ENCODE peak calls at places on chromosomes 3 and 15, in nine cellular contexts. One of them, this sample, is unnamed.

GRCh38 chr3:129606522-129607390 is at the start of gene PLXND1:
- DNase-seq in CD8-positive, alpha-beta T cell: peak; percentile 39
- DNase-seq in A549: peak; percentile 53
- DNase-seq in thyroid gland: peak; percentile 41
- DNase-seq in upper lobe of right lung: peak; percentile 91
- DNase-seq in HFFc6: peak; percentile 30
- DNase-seq in heart right ventricle: peak; percentile 83
- DNase-seq in H9: peak; percentile 77
- DNase-seq in glutamatergic neuron: peak; percentile 67
- DNase-seq in this sample: peak; percentile 86

GRCh38 chr3:127019449-127019848 is 36.5 kb downstream of the PLXNA1 start:
- DNase-seq in CD8-positive, alpha-beta T cell: no peak
- DNase-seq in A549: no peak
- DNase-seq in thyroid gland: no peak
- DNase-seq in upper lobe of right lung: no peak
- DNase-seq in HFFc6: peak; percentile 63
- DNase-seq in heart right ventricle: no peak
- DNase-seq in H9: no peak
- DNase-seq in glutamatergic neuron: no peak
- DNase-seq in this sample: no peak

GRCh38 chr15:78974272-78974918 is 29.5 kb upstream of the CTSH start:
- DNase-seq in CD8-positive, alpha-beta T cell: no peak
- DNase-seq in A549: no peak
- DNase-seq in thyroid gland: no peak
- DNase-seq in upper lobe of right lung: no peak
- DNase-seq in HFFc6: no peak
- DNase-seq in heart right ventricle: no peak
- DNase-seq in H9: no peak
- DNase-seq in glutamatergic neuron: no peak
- DNase-seq in this sample: no peak

GRCh38 chr15:65651042-65651322 is 29.2 kb downstream of the SLC24A1 start:
- DNase-seq in CD8-positive, alpha-beta T cell: no peak
- DNase-seq in A549: no peak
- DNase-seq in thyroid gland: no peak
- DNase-seq in upper lobe of right lung: no peak
- DNase-seq in HFFc6: no peak
- DNase-seq in heart right ventricle: no peak
- DNase-seq in H9: no peak
- DNase-seq in glutamatergic neuron: no peak
- DNase-seq in this sample: no peak

GRCh38 chr3:176286456-176287115 is 910.7 kb downstream of the TBL1XR1 start:
- DNase-seq in CD8-positive, alpha-beta T cell: no peak
- DNase-seq in A549: no peak
- DNase-seq in thyroid gland: no peak
- DNase-seq in upper lobe of right lung: no peak
- DNase-seq in HFFc6: no peak
- DNase-seq in heart right ventricle: no peak
- DNase-seq in H9: no peak
- DNase-seq in glutamatergic neuron: no peak
- DNase-seq in this sample: no peak

GRCh38 chr3:144622845-144623244 is 651.2 kb downstream of the DIPK2A start:
- DNase-seq in CD8-positive, alpha-beta T cell: no peak
- DNase-seq in A549: no peak
- DNase-seq in thyroid gland: no peak
- DNase-seq in upper lobe of right lung: no peak
- DNase-seq in HFFc6: no peak
- DNase-seq in heart right ventricle: no peak
- DNase-seq in H9: no peak
- DNase-seq in glutamatergic neuron: no peak
- DNase-seq in this sample: peak; percentile 2

GRCh38 chr15:80157215-80157614 is 4.4 kb downstream of the FAH start:
- DNase-seq in CD8-positive, alpha-beta T cell: no peak
- DNase-seq in A549: no peak
- DNase-seq in thyroid gland: no peak
- DNase-seq in upper lobe of right lung: no peak
- DNase-seq in HFFc6: no peak
- DNase-seq in heart right ventricle: no peak
- DNase-seq in H9: no peak
- DNase-seq in glutamatergic neuron: no peak
- DNase-seq in this sample: no peak

GRCh38 chr3:10522646-10523303 is 17.4 kb upstream of the ATP2B2 start:
- DNase-seq in CD8-positive, alpha-beta T cell: no peak
- DNase-seq in A549: no peak
- DNase-seq in thyroid gland: no peak
- DNase-seq in upper lobe of right lung: peak; percentile 12
- DNase-seq in HFFc6: no peak
- DNase-seq in heart right ventricle: no peak
- DNase-seq in H9: peak; percentile 12
- DNase-seq in glutamatergic neuron: no peak
- DNase-seq in this sample: no peak

GRCh38 chr15:85010472-85011209 is 29.0 kb downstream of the PDE8A start:
- DNase-seq in CD8-positive, alpha-beta T cell: no peak
- DNase-seq in A549: no peak
- DNase-seq in thyroid gland: no peak
- DNase-seq in upper lobe of right lung: no peak
- DNase-seq in HFFc6: no peak
- DNase-seq in heart right ventricle: no peak
- DNase-seq in H9: no peak
- DNase-seq in glutamatergic neuron: no peak
- DNase-seq in this sample: no peak

GRCh38 chr3:79367066-79367465 is 400.7 kb downstream of the ROBO1 start:
- DNase-seq in CD8-positive, alpha-beta T cell: no peak
- DNase-seq in A549: no peak
- DNase-seq in thyroid gland: no peak
- DNase-seq in upper lobe of right lung: no peak
- DNase-seq in HFFc6: peak; percentile 46
- DNase-seq in heart right ventricle: no peak
- DNase-seq in H9: no peak
- DNase-seq in glutamatergic neuron: no peak
- DNase-seq in this sample: no peak

GRCh38 chr3:79367803-79368202 is 400.0 kb downstream of the ROBO1 start:
- DNase-seq in CD8-positive, alpha-beta T cell: no peak
- DNase-seq in A549: no peak
- DNase-seq in thyroid gland: no peak
- DNase-seq in upper lobe of right lung: no peak
- DNase-seq in HFFc6: no peak
- DNase-seq in heart right ventricle: no peak
- DNase-seq in H9: no peak
- DNase-seq in glutamatergic neuron: no peak
- DNase-seq in this sample: no peak

GRCh38 chr3:79366414-79366813 is 401.4 kb downstream of the ROBO1 start:
- DNase-seq in CD8-positive, alpha-beta T cell: no peak
- DNase-seq in A549: no peak
- DNase-seq in thyroid gland: no peak
- DNase-seq in upper lobe of right lung: no peak
- DNase-seq in HFFc6: no peak
- DNase-seq in heart right ventricle: no peak
- DNase-seq in H9: no peak
- DNase-seq in glutamatergic neuron: no peak
- DNase-seq in this sample: no peak

GRCh38 chr3:79368403-79368802 is 399.4 kb downstream of the ROBO1 start:
- DNase-seq in CD8-positive, alpha-beta T cell: no peak
- DNase-seq in A549: no peak
- DNase-seq in thyroid gland: no peak
- DNase-seq in upper lobe of right lung: no peak
- DNase-seq in HFFc6: no peak
- DNase-seq in heart right ventricle: no peak
- DNase-seq in H9: no peak
- DNase-seq in glutamatergic neuron: no peak
- DNase-seq in this sample: no peak

GRCh38 chr3:79369306-79369705 is 398.5 kb downstream of the ROBO1 start:
- DNase-seq in CD8-positive, alpha-beta T cell: no peak
- DNase-seq in A549: no peak
- DNase-seq in thyroid gland: no peak
- DNase-seq in upper lobe of right lung: no peak
- DNase-seq in HFFc6: peak; percentile 2
- DNase-seq in heart right ventricle: no peak
- DNase-seq in H9: no peak
- DNase-seq in glutamatergic neuron: no peak
- DNase-seq in this sample: no peak
- TF ChIP-seq CTCF in CD8-positive, alpha-beta T cell: no peak
- TF ChIP-seq CTCF in A549: no peak
- TF ChIP-seq CTCF in thyroid gland: no peak
- TF ChIP-seq CTCF in upper lobe of right lung: no peak
- TF ChIP-seq CTCF in HFFc6: peak; percentile 56
- TF ChIP-seq CTCF in heart right ventricle: no peak
- TF ChIP-seq CTCF in H9: peak; percentile 52
- TF ChIP-seq CTCF in glutamatergic neuron: peak; percentile 6
- TF ChIP-seq CTCF in this sample: no peak

GRCh38 chr3:22156868-22157267 is 405.9 kb upstream of the ZNF385D start:
- DNase-seq in CD8-positive, alpha-beta T cell: no peak
- DNase-seq in A549: no peak
- DNase-seq in thyroid gland: no peak
- DNase-seq in upper lobe of right lung: no peak
- DNase-seq in HFFc6: no peak
- DNase-seq in heart right ventricle: no peak
- DNase-seq in H9: no peak
- DNase-seq in glutamatergic neuron: no peak
- DNase-seq in this sample: no peak

GRCh38 chr3:22159004-22159695 is 408.1 kb upstream of the ZNF385D start:
- DNase-seq in CD8-positive, alpha-beta T cell: no peak
- DNase-seq in A549: no peak
- DNase-seq in thyroid gland: no peak
- DNase-seq in upper lobe of right lung: no peak
- DNase-seq in HFFc6: no peak
- DNase-seq in heart right ventricle: no peak
- DNase-seq in H9: no peak
- DNase-seq in glutamatergic neuron: no peak
- DNase-seq in this sample: no peak

GRCh38 chr3:22161315-22161714 is 410.3 kb upstream of the ZNF385D start:
- DNase-seq in CD8-positive, alpha-beta T cell: no peak
- DNase-seq in A549: no peak
- DNase-seq in thyroid gland: no peak
- DNase-seq in upper lobe of right lung: no peak
- DNase-seq in HFFc6: no peak
- DNase-seq in heart right ventricle: no peak
- DNase-seq in H9: no peak
- DNase-seq in glutamatergic neuron: no peak
- DNase-seq in this sample: no peak

GRCh38 chr3:22157848-22158247 is 406.8 kb upstream of the ZNF385D start:
- DNase-seq in CD8-positive, alpha-beta T cell: no peak
- DNase-seq in A549: no peak
- DNase-seq in thyroid gland: no peak
- DNase-seq in upper lobe of right lung: no peak
- DNase-seq in HFFc6: no peak
- DNase-seq in heart right ventricle: no peak
- DNase-seq in H9: no peak
- DNase-seq in glutamatergic neuron: no peak
- DNase-seq in this sample: no peak
- TF ChIP-seq CTCF in CD8-positive, alpha-beta T cell: no peak
- TF ChIP-seq CTCF in A549: no peak
- TF ChIP-seq CTCF in thyroid gland: no peak
- TF ChIP-seq CTCF in upper lobe of right lung: no peak
- TF ChIP-seq CTCF in HFFc6: no peak
- TF ChIP-seq CTCF in heart right ventricle: no peak
- TF ChIP-seq CTCF in H9: no peak
- TF ChIP-seq CTCF in glutamatergic neuron: no peak
- TF ChIP-seq CTCF in this sample: no peak

GRCh38 chr15:88398011-88398410 is 69.2 kb downstream of the MRPL46 start:
- DNase-seq in CD8-positive, alpha-beta T cell: no peak
- DNase-seq in A549: no peak
- DNase-seq in thyroid gland: no peak
- DNase-seq in upper lobe of right lung: no peak
- DNase-seq in HFFc6: no peak
- DNase-seq in heart right ventricle: no peak
- DNase-seq in H9: no peak
- DNase-seq in glutamatergic neuron: no peak
- DNase-seq in this sample: no peak

GRCh38 chr15:88394553-88395159 is 72.5 kb downstream of the MRPL46 start:
- DNase-seq in CD8-positive, alpha-beta T cell: no peak
- DNase-seq in A549: no peak
- DNase-seq in thyroid gland: no peak
- DNase-seq in upper lobe of right lung: no peak
- DNase-seq in HFFc6: no peak
- DNase-seq in heart right ventricle: no peak
- DNase-seq in H9: no peak
- DNase-seq in glutamatergic neuron: no peak
- DNase-seq in this sample: no peak

GRCh38 chr15:88395241-88395640 is 71.9 kb downstream of the MRPL46 start:
- DNase-seq in CD8-positive, alpha-beta T cell: no peak
- DNase-seq in A549: no peak
- DNase-seq in thyroid gland: no peak
- DNase-seq in upper lobe of right lung: no peak
- DNase-seq in HFFc6: no peak
- DNase-seq in heart right ventricle: no peak
- DNase-seq in H9: no peak
- DNase-seq in glutamatergic neuron: no peak
- DNase-seq in this sample: no peak

GRCh38 chr15:88397506-88397905 is 69.7 kb downstream of the MRPL46 start:
- DNase-seq in CD8-positive, alpha-beta T cell: no peak
- DNase-seq in A549: no peak
- DNase-seq in thyroid gland: no peak
- DNase-seq in upper lobe of right lung: no peak
- DNase-seq in HFFc6: no peak
- DNase-seq in heart right ventricle: no peak
- DNase-seq in H9: no peak
- DNase-seq in glutamatergic neuron: no peak
- DNase-seq in this sample: no peak

DNA sequence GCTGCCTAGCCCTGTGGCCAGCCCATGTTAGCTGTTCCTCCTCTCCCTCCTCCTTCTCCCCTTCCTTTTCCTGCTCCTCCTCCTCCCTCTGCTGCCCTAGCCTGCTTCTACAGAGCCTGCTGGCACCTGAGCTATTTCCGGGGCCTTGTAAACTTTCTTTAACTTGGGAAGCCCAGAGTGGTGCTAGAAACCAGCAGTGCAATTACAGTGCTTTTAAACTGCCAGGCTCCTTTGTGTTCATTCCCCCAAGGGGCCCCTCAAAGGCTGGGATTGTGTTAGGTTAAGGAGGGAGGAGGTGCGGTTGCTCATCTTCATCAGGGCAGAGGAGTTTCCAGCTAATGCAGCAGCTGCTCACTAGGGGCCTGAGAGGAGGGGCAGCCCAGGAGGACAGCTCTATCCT is 70.8 kb downstream of the MRPL46 start:
- DNase-seq in CD8-positive, alpha-beta T cell: no peak
- DNase-seq in A549: no peak
- DNase-seq in thyroid gland: no peak
- DNase-seq in upper lobe of right lung: no peak
- DNase-seq in HFFc6: no peak
- DNase-seq in heart right ventricle: no peak
- DNase-seq in H9: no peak
- DNase-seq in glutamatergic neuron: peak; percentile 33
- DNase-seq in this sample: no peak
- TF ChIP-seq CTCF in CD8-positive, alpha-beta T cell: no peak
- TF ChIP-seq CTCF in A549: no peak
- TF ChIP-seq CTCF in thyroid gland: no peak
- TF ChIP-seq CTCF in upper lobe of right lung: no peak
- TF ChIP-seq CTCF in HFFc6: no peak
- TF ChIP-seq CTCF in heart right ventricle: no peak
- TF ChIP-seq CTCF in H9: no peak
- TF ChIP-seq CTCF in glutamatergic neuron: no peak
- TF ChIP-seq CTCF in this sample: no peak

DNA sequence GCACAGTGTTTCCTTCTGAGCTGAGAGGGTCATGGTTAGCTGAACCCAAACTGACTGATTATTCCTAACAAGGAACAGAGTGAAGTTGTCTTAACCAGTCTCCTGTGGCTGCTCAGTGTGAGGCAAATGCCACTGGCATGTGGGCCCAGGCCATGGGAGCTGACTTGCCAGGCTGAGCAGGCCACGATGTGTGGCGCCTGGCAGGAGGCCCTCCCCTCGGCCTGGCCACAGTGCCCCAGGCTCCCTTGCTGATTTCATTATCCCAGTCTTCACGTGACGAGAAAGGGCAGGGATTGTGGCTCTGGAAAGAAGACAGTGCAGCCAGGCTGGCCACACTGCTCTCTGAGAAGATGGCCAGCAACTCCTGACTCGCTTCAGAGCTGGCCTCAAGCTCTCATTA is 58.8 kb downstream of the SLCO2A1 start:
- DNase-seq in CD8-positive, alpha-beta T cell: no peak
- DNase-seq in A549: no peak
- DNase-seq in thyroid gland: peak; percentile 42
- DNase-seq in upper lobe of right lung: no peak
- DNase-seq in HFFc6: no peak
- DNase-seq in heart right ventricle: no peak
- DNase-seq in H9: no peak
- DNase-seq in glutamatergic neuron: no peak
- DNase-seq in this sample: no peak
- TF ChIP-seq CTCF in CD8-positive, alpha-beta T cell: no peak
- TF ChIP-seq CTCF in A549: no peak
- TF ChIP-seq CTCF in thyroid gland: no peak
- TF ChIP-seq CTCF in upper lobe of right lung: no peak
- TF ChIP-seq CTCF in HFFc6: no peak
- TF ChIP-seq CTCF in heart right ventricle: no peak
- TF ChIP-seq CTCF in H9: no peak
- TF ChIP-seq CTCF in glutamatergic neuron: no peak
- TF ChIP-seq CTCF in this sample: no peak

This sample was measured in GM13976.